ENCODE peak calls at places on chromosomes 6 and 20, in six cellular contexts. F, Q, V, C, Y and H are unnamed samples.

GRCh38 chr20:33791959-33792597 is 19.1 kb upstream of the CHMP4B start:
- DNase-seq in F (peak), V (no peak), C (peak), Q (no peak), Y (no peak), H (peak)

GRCh38 chr20:4512891-4513550 is 208.7 kb upstream of the PRND start:
- DNase-seq in V (peak), F (peak), Y (no peak), Q (no peak), C (no peak), H (no peak)

GRCh38 chr20:5863040-5863811 is 87.1 kb downstream of the TRMT6 start:
- DNase-seq in Q (no peak), V (no peak), C (no peak), Y (no peak), F (peak), H (no peak)

GRCh38 chr6:55953384-55953783 is 78.0 kb upstream of the BMP5 start:
- DNase-seq in F (peak), V (peak), Y (no peak), C (no peak), Q (no peak), H (no peak)

GRCh38 chr6:74075323-74075722 is 379.3 kb downstream of the CD109 start:
- DNase-seq in V (no peak), F (no peak), Q (no peak), Y (no peak), C (no peak), H (no peak)

GRCh38 chr20:10328897-10329255 is 105.1 kb downstream of the MKKS start:
- DNase-seq in V (no peak), F (no peak), C (no peak), Q (no peak), Y (no peak), H (no peak)

GRCh38 chr6:136843210-136843609 is 20.8 kb downstream of the PEX7 start:
- DNase-seq in Y (no peak), V (no peak), C (no peak), Q (no peak), F (no peak), H (no peak)

GRCh38 chr6:46407785-46408530 is 83.3 kb downstream of the RCAN2 start:
- DNase-seq in Y (no peak), C (no peak), F (no peak), V (no peak), Q (no peak), H (no peak)

GRCh38 chr6:41787219-41787917 is at the start of gene TOMM6:
- DNase-seq in F (peak), Y (peak), C (peak), V (peak), Q (peak), H (peak)

GRCh38 chr6:72699142-72699541 is 77.3 kb downstream of the KCNQ5 start:
- DNase-seq in Q (no peak), C (no peak), F (no peak), V (no peak), Y (no peak), H (no peak)

GRCh38 chr6:131548441-131548840 is 24.6 kb upstream of the ARG1 start:
- DNase-seq in Y (no peak), C (no peak), Q (no peak), F (no peak), V (no peak), H (no peak)

GRCh38 chr6:16630035-16630643 is 131.1 kb downstream of the ATXN1 start:
- DNase-seq in Q (no peak), V (no peak), Y (no peak), F (no peak), C (no peak), H (no peak)

GRCh38 chr6:106168097-106168888 is 82.2 kb downstream of the PRDM1 start:
- DNase-seq in F (no peak), Y (no peak), Q (no peak), C (no peak), V (no peak), H (no peak)

GRCh38 chr6:84762220-84762940 is 2.0 kb downstream of the TBX18 start:
- DNase-seq in F (peak), Q (no peak), V (no peak), Y (no peak), C (no peak), H (peak)

DNA sequence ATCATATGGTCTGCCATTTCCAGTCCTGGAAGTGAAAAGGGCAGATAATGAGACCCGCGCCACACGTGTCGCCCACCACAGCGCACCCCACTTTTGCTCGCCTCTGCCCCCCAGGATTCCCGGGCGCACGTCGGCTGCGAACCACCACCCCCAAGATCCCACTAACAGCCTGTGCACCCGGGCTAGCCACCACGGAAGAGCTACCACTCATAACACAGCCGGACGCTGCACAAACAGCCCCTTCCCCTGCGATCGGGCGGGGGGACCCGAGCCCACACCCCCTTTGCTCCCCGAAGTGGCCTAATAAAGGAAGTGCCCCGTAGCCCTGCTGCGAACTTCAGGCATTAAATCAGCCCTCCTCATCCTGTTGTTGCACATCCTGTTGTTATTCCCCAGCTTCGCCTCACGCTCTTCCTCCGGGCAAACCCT is 506 bp downstream of the CITED2 start:
- DNase-seq in C (peak), F (no peak), V (no peak), Y (no peak), Q (peak), H (no peak)
- TF ChIP-seq CTCF in C (no peak), F (no peak), V (no peak), Y (no peak), Q (no peak), H (no peak)

GRCh38 chr20:36548006-36548315 is 6.6 kb downstream of the MYL9 start:
- DNase-seq in Y (no peak), C (no peak), V (no peak), Q (no peak), F (no peak), H (peak)
- TF ChIP-seq CTCF in Y (peak), C (no peak), V (peak), Q (peak), F (no peak), H (peak)

GRCh38 chr6:143592335-143592734 is 80.8 kb upstream of the FUCA2 start:
- DNase-seq in Y (no peak), C (no peak), V (no peak), Q (no peak), F (peak), H (no peak)
- TF ChIP-seq CTCF in Y (no peak), C (peak), V (no peak), Q (peak), F (peak), H (peak)

DNA sequence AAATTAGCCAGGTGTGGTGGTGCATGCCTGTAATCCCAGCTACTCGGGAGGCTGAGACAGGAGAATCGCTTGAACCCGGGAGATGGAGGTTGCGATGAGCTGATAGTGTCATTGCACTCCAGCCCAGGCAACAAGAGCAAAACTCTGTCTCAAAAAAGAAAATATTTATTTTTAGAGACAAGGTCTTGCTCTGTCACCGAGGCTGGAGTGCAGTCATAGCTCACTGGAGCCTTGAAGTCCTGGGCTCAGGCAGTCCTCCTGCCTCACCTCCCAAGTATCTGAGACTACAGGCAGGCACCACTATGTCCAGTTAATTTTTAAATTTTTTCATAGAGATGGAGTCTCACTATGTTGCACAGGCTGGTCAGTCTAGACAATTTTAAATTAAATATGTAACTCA is 16.2 kb upstream of the CEBPB start:
- DNase-seq in Y (no peak), V (no peak), C (no peak), F (no peak), Q (no peak), H (no peak)
- TF ChIP-seq CTCF in Y (no peak), V (no peak), C (no peak), F (no peak), Q (no peak), H (no peak)

DNA sequence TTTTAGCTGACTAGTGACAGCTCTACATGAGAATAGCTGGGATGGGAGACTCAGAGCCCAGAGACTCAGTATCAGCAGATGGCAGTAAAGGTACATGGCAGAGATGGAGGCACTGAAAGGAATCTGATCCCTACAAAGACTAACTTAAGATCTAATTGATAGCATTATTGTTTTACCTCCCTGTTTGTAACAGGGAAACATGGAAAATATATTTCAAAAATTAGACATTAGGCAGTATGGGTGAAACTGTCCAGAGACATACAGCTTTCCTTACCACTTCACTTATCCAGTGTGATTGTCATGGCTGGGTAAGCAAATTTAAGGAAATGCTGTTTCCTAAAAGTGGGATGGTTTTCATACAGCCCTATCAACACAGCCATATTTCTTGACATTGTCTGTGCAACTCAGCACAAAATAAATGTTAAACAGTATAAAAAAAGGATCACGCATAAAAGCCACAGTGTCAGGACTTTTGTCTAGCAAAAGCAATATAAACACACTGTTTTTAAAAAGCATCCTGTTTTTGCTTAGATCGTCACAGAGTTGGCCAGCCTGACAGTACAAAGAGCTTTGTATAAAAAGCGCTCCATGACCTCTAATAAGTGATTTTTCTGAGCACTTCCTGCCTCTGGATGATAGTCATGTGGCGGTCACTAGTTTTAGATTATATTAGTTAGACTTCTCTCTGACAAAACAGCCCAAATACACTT is 376.9 kb downstream of the PHF3 start:
- DNase-seq in F (peak), Y (peak), C (no peak), Q (no peak), V (no peak), H (peak)
- TF ChIP-seq CTCF in F (peak), Y (peak), C (peak), Q (peak), V (peak), H (peak)